ENCODE peak calls at places on chromosomes 16 and 17, in eight cellular contexts. Q, C, E, G, M, N, S and A are unnamed samples.

GRCh38 chr17:67824735-67825626 is at the start of gene BPTF:
- DNase-seq in Q (peak; percentile 55), C (peak; percentile 85), E (peak; percentile 87), G (peak; percentile 90), M (peak; percentile 95), N (peak; percentile 93), S (peak; percentile 85), A (peak; percentile 94)

GRCh38 chr17:17089796-17090641 is 47.8 kb downstream of the MPRIP start:
- DNase-seq in Q (no peak), C (no peak), E (no peak), G (no peak), M (no peak), N (no peak), S (no peak), A (no peak)

GRCh38 chr16:81035975-81036750 is 521 bp downstream of the ATMIN start:
- DNase-seq in Q (no peak), C (peak; percentile 10), E (peak; percentile 36), G (peak; percentile 42), M (peak; percentile 68), N (no peak), S (peak; percentile 14), A (no peak)

GRCh38 chr17:80415626-80416042 is 667 bp downstream of the ENDOV start:
- DNase-seq in Q (no peak), C (no peak), E (no peak), G (no peak), M (no peak), N (no peak), S (no peak), A (no peak)

GRCh38 chr16:68367891-68368601 is 57.2 kb downstream of the PRMT7 start:
- DNase-seq in Q (no peak), C (no peak), E (no peak), G (no peak), M (no peak), N (no peak), S (no peak), A (no peak)

GRCh38 chr17:50429793-50430192 is 3.8 kb downstream of the ACSF2 start:
- DNase-seq in Q (no peak), C (no peak), E (no peak), G (no peak), M (no peak), N (no peak), S (no peak), A (no peak)

GRCh38 chr16:57801098-57801855 is 1.0 kb downstream of the KIFC3 start:
- DNase-seq in Q (no peak), C (no peak), E (no peak), G (peak; percentile 91), M (no peak), N (no peak), S (no peak), A (no peak)

GRCh38 chr17:7237266-7237760 is 1.9 kb downstream of the PHF23 start:
- DNase-seq in Q (no peak), C (no peak), E (no peak), G (no peak), M (no peak), N (no peak), S (no peak), A (no peak)

GRCh38 chr17:11122908-11123307 is 118.1 kb upstream of the SHISA6 start:
- DNase-seq in Q (no peak), C (no peak), E (no peak), G (no peak), M (no peak), N (peak; percentile 64), S (no peak), A (no peak)

GRCh38 chr16:84159006-84159405 is 13.9 kb downstream of the DNAAF1 start:
- DNase-seq in Q (no peak), C (no peak), E (no peak), G (no peak), M (no peak), N (no peak), S (no peak), A (no peak)